ENCODE peak calls at places on chromosome 17, in ten cellular contexts. J is astrocyte of the spinal cord, X is AG04450, E is B cell, V is coronary artery, G is fibroblast of pulmonary artery, K is A549, R is body of pancreas, A is mucosa of descending colon, I is SK-N-SH. Q is an unnamed sample.
A peak's percentile ranks its signal among the peaks of the same experiment; 100 is the strongest.

GRCh38 chr17:2655526-2655925 is 56.0 kb downstream of the CLUH start:
- DNase-seq in J (no peak), X (no peak), E (no peak), V (no peak), G (no peak), K (no peak), R (no peak), A (no peak), I (no peak), Q (no peak)

GRCh38 chr17:64400644-64401043 is 10.0 kb upstream of the PECAM1 start:
- DNase-seq in J (no peak), X (no peak), E (no peak), V (no peak), G (no peak), K (no peak), R (no peak), A (no peak), I (no peak), Q (no peak)

GRCh38 chr17:31467502-31468256 is 76.2 kb downstream of the RAB11FIP4 start:
- DNase-seq in J (no peak), X (no peak), E (no peak), V (no peak), G (no peak), K (no peak), R (peak; percentile 62), A (no peak), I (peak; percentile 48), Q (no peak)

GRCh38 chr17:48901241-48901640 is 7.0 kb upstream of the UBE2Z start:
- DNase-seq in J (no peak), X (no peak), E (no peak), V (no peak), G (no peak), K (no peak), R (no peak), A (no peak), I (no peak), Q (no peak)

GRCh38 chr17:57463103-57463885 is 207.0 kb downstream of the MSI2 start:
- DNase-seq in J (peak; percentile 90), X (no peak), E (no peak), V (no peak), G (peak; percentile 83), K (peak; percentile 61), R (no peak), A (no peak), I (no peak), Q (no peak)

GRCh38 chr17:73231841-73232586 is 29.7 kb downstream of the CPSF4L start:
- DNase-seq in J (peak; percentile 94), X (peak; percentile 88), E (peak; percentile 96), V (peak; percentile 96), G (peak; percentile 93), K (peak; percentile 95), R (peak; percentile 95), A (peak; percentile 97), I (peak; percentile 100), Q (peak; percentile 98)

GRCh38 chr17:64174686-64175456 is 44.9 kb upstream of the ERN1 start:
- DNase-seq in J (no peak), X (no peak), E (no peak), V (no peak), G (peak; percentile 50), K (no peak), R (peak; percentile 75), A (peak; percentile 11), I (no peak), Q (no peak)

GRCh38 chr17:27630607-27631408 is at the start of gene LGALS9:
- DNase-seq in J (no peak), X (no peak), E (peak; percentile 57), V (no peak), G (peak; percentile 20), K (no peak), R (peak; percentile 69), A (peak; percentile 87), I (no peak), Q (no peak)

GRCh38 chr17:82782657-82783207 is 30.9 kb downstream of the TBCD start:
- DNase-seq in J (no peak), X (no peak), E (no peak), V (no peak), G (no peak), K (no peak), R (peak; percentile 22), A (no peak), I (no peak), Q (no peak)

GRCh38 chr17:51355314-51356083 is 95.2 kb downstream of the UTP18 start:
- DNase-seq in J (no peak), X (no peak), E (no peak), V (no peak), G (no peak), K (no peak), R (no peak), A (no peak), I (peak; percentile 84), Q (no peak)

GRCh38 chr17:45451131-45451530 is 18.5 kb upstream of the ARHGAP27 start:
- DNase-seq in J (no peak), X (no peak), E (no peak), V (no peak), G (no peak), K (no peak), R (no peak), A (no peak), I (peak; percentile 24), Q (peak; percentile 38)
- TF ChIP-seq CTCF in J (no peak), X (peak; percentile 8), E (no peak), V (no peak), G (no peak), K (no peak), R (no peak), A (no peak), I (peak; percentile 21), Q (no peak)

GRCh38 chr17:17780941-17781590 is 55.7 kb downstream of the SREBF1 start:
- DNase-seq in J (peak; percentile 71), X (peak; percentile 18), E (no peak), V (no peak), G (peak; percentile 78), K (peak; percentile 55), R (no peak), A (no peak), I (peak; percentile 54), Q (no peak)
- TF ChIP-seq CTCF in J (peak; percentile 53), X (peak; percentile 64), E (no peak), V (no peak), G (peak; percentile 51), K (no peak), R (no peak), A (no peak), I (peak; percentile 33), Q (no peak)

DNA sequence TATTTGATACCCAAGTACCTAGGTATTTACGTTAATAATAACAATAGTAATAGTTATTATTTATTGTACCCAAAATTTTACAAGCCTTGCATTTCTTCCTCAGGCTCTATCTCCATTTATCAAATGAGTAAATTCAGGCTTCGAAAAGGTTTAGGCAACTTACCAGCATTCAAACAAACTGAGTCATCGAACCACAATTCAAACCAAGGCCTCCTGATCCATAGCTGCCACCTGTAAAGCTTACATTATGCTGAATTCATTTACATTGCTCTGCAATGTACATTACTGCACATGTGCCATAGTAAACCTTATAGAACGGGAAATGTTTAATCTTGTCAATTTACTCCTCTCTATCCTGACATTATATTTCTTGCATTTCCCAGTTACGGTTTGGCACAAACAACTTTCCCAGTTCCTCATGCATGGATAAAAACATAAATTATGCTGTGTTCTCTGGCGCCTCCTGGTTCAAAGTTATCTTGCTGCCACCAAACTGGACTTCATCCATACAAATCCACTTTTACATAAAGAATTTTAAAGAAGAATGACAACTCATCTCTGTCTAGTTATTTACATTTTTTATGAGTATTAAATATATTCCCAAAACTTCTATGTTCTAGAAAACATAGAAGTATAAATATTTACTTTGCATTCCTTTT is 360.6 kb upstream of the SOX9 start:
- DNase-seq in J (peak; percentile 72), X (peak; percentile 49), E (no peak), V (no peak), G (no peak), K (no peak), R (no peak), A (peak; percentile 54), I (no peak), Q (no peak)
- TF ChIP-seq CTCF in J (peak; percentile 8), X (peak; percentile 44), E (no peak), V (no peak), G (no peak), K (peak; percentile 6), R (no peak), A (no peak), I (peak; percentile 38), Q (no peak)

DNA sequence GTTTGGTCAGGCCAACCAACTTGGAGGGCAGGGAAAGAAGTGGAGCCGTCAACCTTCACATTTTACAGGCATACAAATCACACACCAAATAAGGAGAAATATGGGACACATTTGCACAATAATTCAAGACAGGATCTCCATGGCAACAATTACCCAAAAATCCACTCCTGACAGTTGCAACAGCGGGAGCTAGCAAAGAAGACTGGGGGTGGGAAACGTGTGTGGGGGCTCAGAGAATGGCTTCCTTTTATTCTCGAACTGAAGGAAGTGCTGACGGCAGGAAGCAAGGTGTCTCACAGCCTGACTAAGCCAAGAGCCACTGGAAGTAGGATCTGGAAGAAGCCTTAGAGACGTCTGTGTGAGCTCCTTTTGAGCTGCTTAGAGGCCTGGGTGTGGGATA is 20.9 kb downstream of the RPRML start:
- DNase-seq in J (no peak), X (no peak), E (no peak), V (no peak), G (peak; percentile 47), K (no peak), R (no peak), A (no peak), I (no peak), Q (no peak)
- TF ChIP-seq CTCF in J (no peak), X (no peak), E (no peak), V (no peak), G (no peak), K (no peak), R (no peak), A (no peak), I (no peak), Q (no peak)

DNA sequence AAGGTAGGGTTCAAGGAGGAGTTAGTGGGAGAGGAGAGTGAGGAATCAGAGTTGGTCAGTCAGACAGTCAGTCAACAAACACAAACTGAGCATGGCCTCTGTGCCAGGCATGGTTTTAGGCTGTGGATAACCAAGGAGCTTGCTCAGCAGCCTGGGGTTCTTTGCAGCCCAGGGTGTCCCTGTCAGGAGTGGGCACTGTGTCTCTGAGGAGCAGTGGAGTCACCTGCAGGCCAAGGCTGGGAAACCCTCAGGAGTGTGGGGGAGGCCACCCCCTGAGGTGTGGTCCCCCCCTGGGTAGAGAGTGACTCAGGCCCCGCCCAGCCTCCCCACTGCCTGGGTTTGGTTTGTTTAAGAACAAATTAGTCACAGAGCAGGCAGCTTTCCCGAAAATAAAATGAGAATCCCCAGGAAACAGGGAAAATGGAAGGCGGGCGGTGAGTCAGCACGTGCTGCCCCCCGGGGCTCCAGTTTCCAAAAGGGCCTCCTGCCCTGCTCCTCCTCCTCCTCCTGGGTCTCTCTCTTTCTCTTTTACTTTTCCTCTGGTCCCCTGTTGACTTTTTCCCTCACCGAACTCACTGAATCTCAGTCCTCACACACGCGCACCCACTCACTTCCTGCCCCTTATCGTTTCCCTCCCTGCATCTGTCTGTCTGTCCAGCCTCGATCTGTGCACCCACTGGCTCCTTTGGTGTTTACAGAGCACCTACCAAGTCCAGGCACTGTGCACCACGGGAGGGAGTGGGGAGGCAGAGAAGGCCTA is 44.3 kb downstream of the SOCS3 start:
- DNase-seq in J (peak; percentile 98), X (peak; percentile 70), E (no peak), V (peak; percentile 95), G (peak; percentile 88), K (peak; percentile 94), R (peak; percentile 75), A (peak; percentile 81), I (peak; percentile 57), Q (no peak)
- TF ChIP-seq CTCF in J (peak; percentile 7), X (no peak), E (no peak), V (no peak), G (no peak), K (peak; percentile 50), R (no peak), A (no peak), I (peak; percentile 36), Q (no peak)

GRCh38 chr17:78186689-78187595 is at the start of the genes AFMID and TK1:
- DNase-seq in J (peak; percentile 98), X (peak; percentile 93), E (peak; percentile 86), V (peak; percentile 98), G (peak; percentile 97), K (peak; percentile 99), R (peak; percentile 97), A (peak; percentile 97), I (peak; percentile 100), Q (peak; percentile 99)
- TF ChIP-seq CTCF in J (peak; percentile 73), X (peak; percentile 75), E (peak; percentile 37), V (peak; percentile 42), G (peak; percentile 62), K (peak; percentile 89), R (peak; percentile 91), A (peak; percentile 75), I (peak; percentile 85), Q (peak; percentile 95)